ENCODE peak calls at places on chromosomes 3 and 15, in six cellular contexts. M is spleen, F is HL-60, P is sigmoid colon, I is transverse colon, Q is GM23338. N is an unnamed sample.
A peak's percentile ranks its signal among the peaks of the same experiment; 100 is the strongest.

GRCh38 chr3:41095702-41096101 is 103.6 kb upstream of the CTNNB1 start:
- DNase-seq in M (no peak), F (no peak), P (no peak), I (no peak), Q (no peak), N (no peak)

GRCh38 chr3:18444597-18445420 is 19.7 kb upstream of the SATB1 start:
- DNase-seq in M (peak; percentile 95), F (no peak), P (peak; percentile 82), I (peak; percentile 77), Q (peak; percentile 77), N (peak; percentile 60)

GRCh38 chr3:122826315-122826714 is 31.4 kb downstream of the SLC49A4 start:
- DNase-seq in M (no peak), F (no peak), P (no peak), I (no peak), Q (no peak), N (no peak)

GRCh38 chr3:40292637-40293036 is 16.9 kb upstream of the EIF1B start:
- DNase-seq in M (no peak), F (no peak), P (no peak), I (no peak), Q (peak; percentile 75), N (no peak)

GRCh38 chr3:185789134-185789533 is 35.7 kb downstream of the IGF2BP2 start:
- DNase-seq in M (no peak), F (no peak), P (no peak), I (no peak), Q (no peak), N (no peak)

GRCh38 chr15:85485956-85486567 is 105.7 kb downstream of the AKAP13 start:
- DNase-seq in M (no peak), F (peak; percentile 52), P (no peak), I (peak; percentile 59), Q (peak; percentile 82), N (peak; percentile 82)

GRCh38 chr3:129421988-129422745 is 6.3 kb downstream of the EFCAB12 start:
- DNase-seq in M (no peak), F (no peak), P (no peak), I (no peak), Q (peak; percentile 36), N (no peak)

GRCh38 chr3:39907981-39908380 is 98.6 kb downstream of the MYRIP start:
- DNase-seq in M (peak; percentile 76), F (no peak), P (no peak), I (peak; percentile 18), Q (no peak), N (no peak)

GRCh38 chr15:73330206-73331051 is 38.3 kb downstream of the HCN4 start:
- DNase-seq in M (peak; percentile 38), F (no peak), P (peak; percentile 46), I (no peak), Q (no peak), N (no peak)

GRCh38 chr3:80914854-80915253 is 846.6 kb downstream of the GBE1 start:
- DNase-seq in M (no peak), F (no peak), P (no peak), I (no peak), Q (no peak), N (no peak)

GRCh38 chr15:57772223-57772957 is 65.9 kb downstream of the POLR2M start:
- DNase-seq in M (no peak), F (no peak), P (no peak), I (no peak), Q (peak; percentile 76), N (no peak)

GRCh38 chr3:168707900-168708299 is 612.2 kb upstream of the GOLIM4 start:
- DNase-seq in M (no peak), F (no peak), P (no peak), I (no peak), Q (no peak), N (no peak)

GRCh38 chr15:78408961-78409360 is 29.1 kb upstream of the IREB2 start:
- DNase-seq in M (no peak), F (no peak), P (no peak), I (no peak), Q (no peak), N (no peak)

GRCh38 chr3:149374391-149374790 is 3.1 kb downstream of the TM4SF1 start:
- DNase-seq in M (no peak), F (no peak), P (no peak), I (no peak), Q (no peak), N (no peak)

GRCh38 chr3:88180398-88180999 is 30.7 kb downstream of the C3orf38 start:
- DNase-seq in M (no peak), F (no peak), P (no peak), I (no peak), Q (peak; percentile 65), N (no peak)

GRCh38 chr3:106965286-106965685 is 412.0 kb upstream of the CCDC54 start:
- DNase-seq in M (no peak), F (no peak), P (no peak), I (no peak), Q (no peak), N (no peak)

GRCh38 chr3:125061170-125061569 is 5.4 kb upstream of the HEG1 start:
- DNase-seq in M (no peak), F (no peak), P (peak; percentile 89), I (no peak), Q (no peak), N (no peak)

GRCh38 chr3:110254591-110254990 is 817.0 kb upstream of the NECTIN3 start:
- DNase-seq in M (no peak), F (no peak), P (no peak), I (no peak), Q (no peak), N (no peak)

GRCh38 chr3:197912770-197913476 is 37.1 kb upstream of the RPL35A start:
- DNase-seq in M (peak; percentile 77), F (no peak), P (no peak), I (peak; percentile 8), Q (no peak), N (no peak)

GRCh38 chr3:2873986-2874385 is 236.2 kb downstream of the IL5RA start:
- DNase-seq in M (no peak), F (no peak), P (no peak), I (no peak), Q (no peak), N (no peak)
- H3K27me3 ChIP-seq in M (no peaks in the 10 kb centered on the region), F (no peaks in the 10 kb centered on the region), P (no peaks in the 10 kb centered on the region), I (no peaks in the 10 kb centered on the region), Q (no peaks in the 10 kb centered on the region), N (no peaks in the 10 kb centered on the region)

DNA sequence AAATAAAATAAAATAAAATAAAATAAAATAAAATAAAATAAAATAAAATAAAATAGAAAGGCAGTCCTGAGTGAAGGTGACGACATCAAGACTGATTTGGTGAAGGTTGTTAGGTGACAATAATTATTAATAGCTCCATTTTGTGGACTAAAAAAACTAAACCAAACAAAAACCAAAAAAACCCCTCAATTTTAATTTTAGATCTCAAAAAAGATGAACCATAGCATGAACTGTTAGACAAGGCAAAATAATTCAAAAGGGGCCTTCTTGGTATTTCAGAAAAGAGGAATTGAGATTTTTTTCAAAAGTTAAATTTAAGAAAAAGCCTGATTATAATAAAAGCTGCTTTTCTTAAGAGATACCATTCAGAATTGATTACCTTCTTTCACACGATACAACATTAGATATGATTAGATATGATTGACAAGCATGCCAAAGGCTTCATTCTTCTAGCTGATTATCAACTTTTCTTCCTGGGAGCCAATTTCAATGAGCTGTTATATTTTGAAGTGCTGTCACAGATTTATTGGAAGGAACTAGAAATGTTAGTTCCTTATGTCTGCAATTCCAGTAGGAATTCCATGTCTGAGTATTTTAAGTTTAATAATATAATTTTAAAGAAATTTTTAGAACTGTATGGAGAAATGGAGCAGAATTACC is 244.7 kb downstream of the MBNL1 start:
- DNase-seq in M (no peak), F (no peak), P (no peak), I (no peak), Q (no peak), N (no peak)
- TF ChIP-seq POLR2AphosphoS5 in M (no peak), F (no peak), P (no peak), I (no peak), Q (no peak), N (no peak)

GRCh38 chr3:13642597-13642996 is 93.7 kb downstream of the FBLN2 start:
- DNase-seq in M (no peak), F (no peak), P (no peak), I (no peak), Q (no peak), N (no peak)
- H3K27me3 ChIP-seq in M (peaks cover 20% of the 10 kb centered on the region), F (peaks cover 2% of the 10 kb centered on the region), P (peaks cover 6% of the 10 kb centered on the region), I (peaks cover 5% of the 10 kb centered on the region), Q (no peaks in the 10 kb centered on the region), N (no peaks in the 10 kb centered on the region)

DNA sequence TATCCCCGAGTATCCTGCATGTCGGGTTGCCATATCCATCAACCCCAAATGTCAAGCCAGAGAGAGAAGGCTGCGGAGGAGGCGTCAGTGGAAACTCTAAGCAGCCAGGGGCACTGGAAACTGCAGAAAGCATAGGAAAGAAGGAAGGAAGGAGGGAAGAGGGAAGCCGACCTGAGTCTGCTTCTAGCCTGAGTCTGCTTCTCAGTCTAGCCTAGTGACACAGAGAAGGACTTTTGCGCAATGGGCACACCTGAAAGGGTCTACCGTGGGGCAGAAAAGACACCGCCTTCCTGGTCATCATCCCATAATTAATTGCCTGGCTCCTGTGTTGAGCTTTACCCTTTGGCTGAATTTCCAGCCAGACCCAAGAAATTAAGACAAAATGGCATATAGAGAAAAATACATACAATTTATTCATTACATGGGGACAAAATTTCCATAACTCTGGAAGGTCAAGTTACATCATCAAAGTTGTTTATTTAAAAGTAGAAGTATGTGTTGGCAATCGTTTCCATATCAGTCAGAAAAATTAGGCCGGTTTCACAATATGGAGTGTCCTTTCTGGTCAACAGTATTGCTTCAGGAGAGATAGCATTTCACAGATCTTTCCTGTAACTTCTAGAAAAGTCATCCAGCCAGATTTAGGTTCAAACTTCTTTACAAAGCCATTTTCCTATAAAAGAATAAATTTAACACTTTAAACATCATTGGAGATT is 10.3 kb downstream of the BCL2A1 start:
- DNase-seq in M (no peak), F (no peak), P (no peak), I (no peak), Q (no peak), N (no peak)
- TF ChIP-seq POLR2AphosphoS5 in M (no peak), F (no peak), P (no peak), I (no peak), Q (no peak), N (no peak)

N was measured in prostate gland.